ENCODE peak calls at places on chromosomes 4 and X, in four cellular contexts. B, F, E and M are unnamed samples.

GRCh38 chrX:19875051-19875432 is 12.4 kb downstream of the SH3KBP1 start:
- DNase-seq in E (peak), B (peak), F (no peak), M (peak)

GRCh38 chrX:51878056-51878455 is 15.4 kb upstream of the MAGED1 start:
- DNase-seq in B (no peak), E (no peak), F (no peak), M (no peak)

GRCh38 chr4:47528651-47529050 is 43.6 kb downstream of the ATP10D start:
- DNase-seq in F (no peak), B (peak), E (no peak), M (no peak)

GRCh38 chr4:73874386-73874785 is 5.2 kb downstream of the CXCL1 start:
- DNase-seq in F (no peak), E (no peak), B (no peak), M (no peak)

GRCh38 chr4:189090174-189090814 is 850.4 kb upstream of the FRG1 start:
- DNase-seq in B (no peak), F (peak), E (peak), M (no peak)

GRCh38 chr4:38230121-38230728 is 270.0 kb downstream of the PTTG2 start:
- DNase-seq in F (no peak), B (no peak), E (peak), M (no peak)

GRCh38 chr4:6334203-6334887 is 64.7 kb downstream of the WFS1 start:
- DNase-seq in E (no peak), F (no peak), B (no peak), M (no peak)

GRCh38 chr4:122731676-122732075 is 828 bp upstream of the BBS12 start:
- DNase-seq in E (no peak), B (no peak), F (no peak), M (peak)

GRCh38 chr4:82648356-82648755 is 86.6 kb upstream of the TMEM150C start:
- DNase-seq in F (no peak), E (no peak), B (peak), M (no peak)

GRCh38 chrX:45596190-45596808 is 395.6 kb upstream of the DIPK2B start:
- DNase-seq in E (no peak), B (no peak), F (no peak), M (no peak)

GRCh38 chrX:119488749-119489148 is 20.5 kb downstream of the SLC25A5 start:
- DNase-seq in F (peak), B (peak), E (no peak), M (peak)

GRCh38 chr4:18185491-18185890 is 163.9 kb upstream of the LCORL start:
- DNase-seq in F (no peak), E (no peak), B (no peak), M (peak)

GRCh38 chr4:153211986-153212720 is 7.9 kb downstream of the TRIM2 start:
- DNase-seq in B (peak), E (no peak), F (no peak), M (no peak)

GRCh38 chr4:151862766-151863165 is 102.0 kb upstream of the GATB start:
- DNase-seq in B (peak), F (no peak), E (no peak), M (no peak)

GRCh38 chrX:109783712-109784109 is 50.7 kb upstream of the ACSL4 start:
- DNase-seq in F (no peak), B (no peak), E (no peak), M (no peak)

GRCh38 chrX:54483946-54484345 is 12.1 kb downstream of the FGD1 start:
- DNase-seq in E (no peak), F (no peak), B (no peak), M (no peak)

GRCh38 chr4:147015531-147015930 is 69.9 kb upstream of the TTC29 start:
- DNase-seq in E (no peak), F (no peak), B (no peak), M (no peak)

GRCh38 chr4:77010841-77011354 is 61.3 kb downstream of the SEPTIN11 start:
- DNase-seq in F (no peak), B (peak), E (no peak), M (no peak)

GRCh38 chr4:2591189-2591588 is 54.7 kb downstream of the FAM193A start:
- DNase-seq in F (peak), E (no peak), B (peak), M (no peak)

GRCh38 chr4:54566608-54567007 is 91.1 kb upstream of the KIT start:
- DNase-seq in B (no peak), F (peak), E (no peak), M (no peak)

GRCh38 chrX:134737061-134737460 is 78.8 kb upstream of the PLAC1 start:
- DNase-seq in F (no peak), B (no peak), E (no peak), M (no peak)

GRCh38 chr4:73197220-73197619 is 61.4 kb downstream of the ANKRD17 start:
- DNase-seq in B (no peak), F (no peak), E (no peak), M (no peak)

GRCh38 chr4:57631147-57631546 is 521.0 kb upstream of the IGFBP7 start:
- DNase-seq in B (no peak), E (no peak), F (no peak), M (no peak)

GRCh38 chrX:101383679-101384078 is 2.3 kb downstream of the BTK start:
- DNase-seq in E (no peak), B (no peak), F (peak), M (peak)
- H3K4me2 ChIP-seq in E (no peak), B (no peak), F (no peak), M (peak)

DNA sequence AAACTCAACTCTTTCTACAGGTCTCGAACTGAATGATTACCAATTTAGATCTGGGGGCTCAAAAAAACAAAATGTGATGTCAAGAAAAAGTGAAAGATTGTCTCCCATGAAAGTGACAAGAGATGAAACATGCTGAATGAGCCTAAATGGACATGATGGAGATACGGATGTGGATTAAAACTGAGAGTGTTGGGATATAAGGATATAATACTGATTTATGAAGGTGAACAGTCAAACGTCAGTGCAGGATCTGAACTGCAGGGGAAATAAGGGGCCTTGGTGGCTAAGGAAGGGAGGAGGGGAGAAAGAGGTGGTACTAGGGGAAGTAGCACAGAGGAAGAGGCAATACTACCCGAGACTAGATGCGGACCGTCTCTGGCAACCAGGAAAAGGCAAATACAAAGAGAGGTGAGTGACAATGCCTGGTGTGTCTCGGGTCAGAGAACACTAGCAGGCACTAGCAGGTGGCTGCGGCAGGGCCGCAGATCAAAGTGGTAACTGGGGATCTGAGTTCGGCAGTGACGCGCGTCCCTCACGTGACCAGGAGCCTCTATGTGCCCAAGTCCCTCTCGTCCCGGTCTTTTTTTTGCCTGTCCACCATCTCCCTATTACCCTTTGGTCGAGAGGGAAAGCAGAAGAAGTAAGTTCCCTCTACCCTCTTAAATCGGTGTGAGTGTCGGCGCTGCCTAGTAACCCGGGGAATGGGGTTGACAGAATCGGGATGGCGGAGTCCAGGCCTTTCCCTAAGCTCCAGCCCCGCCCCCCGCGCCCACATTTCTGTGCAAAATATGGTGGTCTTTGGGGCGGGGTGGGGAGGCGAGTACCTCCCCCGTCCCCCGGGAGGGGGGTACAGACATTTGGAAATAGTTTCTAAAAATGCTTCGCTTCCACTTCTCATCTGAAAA is at the start of gene TCEAL1:
- DNase-seq in B (peak), E (no peak), F (peak), M (peak)
- H3K9ac ChIP-seq in B (peak), E (no peak), F (no peak), M (peak)

GRCh38 chr4:173253561-173253960 is 80.6 kb downstream of the HMGB2 start:
- DNase-seq in E (no peak), B (no peak), F (no peak), M (no peak)

GRCh38 chr4:173256825-173257224 is 77.3 kb downstream of the HMGB2 start:
- DNase-seq in F (no peak), B (no peak), E (no peak), M (no peak)

GRCh38 chr4:173248690-173249089 is 80.1 kb downstream of the GALNT7 start:
- DNase-seq in E (no peak), F (no peak), B (no peak), M (no peak)

GRCh38 chr4:173254646-173255045 is 79.5 kb downstream of the HMGB2 start:
- DNase-seq in F (no peak), B (no peak), E (no peak), M (no peak)

GRCh38 chr4:173252024-173252935 is 81.9 kb downstream of the HMGB2 start:
- DNase-seq in B (peak), F (peak), E (peak), M (no peak)
- H3K27ac ChIP-seq in B (no peak), F (no peak), E (peak), M (no peak)

GRCh38 chr4:114870987-114871386 is 242.4 kb downstream of the NDST4 start:
- DNase-seq in F (no peak), B (no peak), E (no peak), M (no peak)
- H3K4me2 ChIP-seq in F (no peak), B (no peak), E (no peak), M (no peak)

GRCh38 chr4:80137631-80138030 is 59.7 kb upstream of the PRDM8 start:
- DNase-seq in E (no peak), B (no peak), F (no peak), M (no peak)
- H3K9ac ChIP-seq in E (no peak), B (no peak), F (no peak), M (no peak)

GRCh38 chr4:84596826-84597225 is 13.9 kb downstream of the CDS1 start:
- DNase-seq in B (no peak), F (no peak), E (no peak), M (no peak)
- H3K27ac ChIP-seq in B (no peak), F (no peak), E (peak), M (no peak)

GRCh38 chr4:87620086-87620485 is 11.8 kb downstream of the DSPP start:
- DNase-seq in F (no peak), E (no peak), B (no peak), M (no peak)

GRCh38 chr4:87622303-87622702 is 14.0 kb downstream of the DSPP start:
- DNase-seq in F (peak), E (no peak), B (no peak), M (no peak)

GRCh38 chr4:87616268-87616667 is 7.9 kb downstream of the DSPP start:
- DNase-seq in F (no peak), E (no peak), B (no peak), M (no peak)

GRCh38 chr4:87624698-87625097 is 16.4 kb downstream of the DSPP start:
- DNase-seq in E (no peak), F (no peak), B (no peak), M (peak)

DNA sequence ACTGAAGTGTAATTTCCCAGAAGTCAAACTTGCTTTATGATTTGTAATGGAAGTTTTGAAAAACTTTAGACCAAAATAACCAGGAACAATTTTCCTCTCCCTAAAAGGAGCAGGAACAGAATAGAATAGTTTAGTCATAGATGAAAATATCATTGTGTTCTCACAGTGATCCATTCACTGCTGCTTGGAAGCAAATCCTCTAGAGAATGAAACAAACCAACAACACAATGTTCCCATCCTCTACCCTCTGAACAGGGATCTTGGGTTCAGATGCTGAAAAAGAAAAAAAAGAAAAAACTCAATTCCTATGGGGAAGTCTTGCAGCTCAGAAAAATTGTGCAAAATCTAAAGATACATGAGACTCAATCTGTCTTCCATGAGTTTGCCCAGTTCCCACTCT is 12.2 kb downstream of the DSPP start:
- DNase-seq in E (no peak), F (no peak), B (no peak), M (no peak)
- H3K4me2 ChIP-seq in E (no peak), F (no peak), B (no peak), M (no peak)

DNA sequence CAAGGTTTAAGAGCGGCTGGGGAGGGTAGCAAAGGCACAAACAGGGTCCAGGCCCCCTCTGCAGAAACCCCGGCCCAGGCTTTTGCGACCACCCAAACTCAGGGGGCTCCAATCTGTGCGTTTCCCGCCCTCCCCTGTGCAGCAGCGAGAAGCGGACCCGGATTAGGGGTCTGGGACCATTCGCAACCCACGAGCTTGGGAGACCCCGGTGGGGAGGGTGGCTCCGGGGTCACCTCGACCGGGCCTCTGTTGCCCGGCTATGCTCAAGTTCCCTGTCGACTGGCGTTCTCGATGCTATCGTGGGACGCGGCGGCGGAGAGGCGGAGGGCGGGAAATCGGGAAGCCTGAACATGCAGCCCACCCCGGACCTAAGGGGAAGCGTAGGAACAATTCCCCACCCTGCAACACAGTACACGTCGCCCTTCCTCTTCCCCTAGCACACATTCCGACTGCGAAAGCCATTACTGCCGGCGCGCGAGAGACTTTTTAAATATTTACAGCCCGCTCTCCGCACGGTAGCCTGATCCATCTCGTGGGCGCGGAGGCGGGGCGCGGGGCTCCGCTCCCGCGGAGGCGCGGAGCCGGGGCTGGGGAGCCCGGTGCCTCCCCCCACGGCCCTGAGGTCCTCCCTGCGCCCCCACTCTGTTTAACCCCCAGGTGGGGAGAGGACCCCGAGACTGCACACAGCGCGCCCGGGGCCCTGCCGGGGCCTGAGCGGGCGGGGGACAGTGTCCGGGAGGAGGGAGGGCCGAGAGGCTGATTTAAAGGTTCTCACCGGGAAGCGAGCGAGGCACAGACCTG is 48.1 kb upstream of the BCOR start:
- DNase-seq in E (no peak), B (no peak), F (peak), M (no peak)
- H3K9ac ChIP-seq in E (peak), B (peak), F (no peak), M (no peak)

GRCh38 chr4:175767130-175767529 is 44.9 kb downstream of the GPM6A start:
- DNase-seq in F (no peak), E (no peak), B (no peak), M (no peak)

GRCh38 chr4:175776217-175776616 is 35.8 kb downstream of the GPM6A start:
- DNase-seq in E (no peak), F (no peak), B (peak), M (no peak)

GRCh38 chr4:175772170-175772685 is 39.8 kb downstream of the GPM6A start:
- DNase-seq in B (no peak), E (no peak), F (peak), M (no peak)

GRCh38 chr4:175770555-175770954 is 41.5 kb downstream of the GPM6A start:
- DNase-seq in E (no peak), F (no peak), B (no peak), M (no peak)
- H3K27ac ChIP-seq in E (no peak), F (no peak), B (no peak), M (no peak)